ENCODE peak calls at places on chromosomes 6 and 20, in eight cellular contexts. I is WTC11, Z is K562, P is SK-N-SH, H is A549, R is GM12878, F is IMR-90, B is HepG2. L is an unnamed sample.

GRCh38 chr6:139539852-139540251 is 165.4 kb upstream of the CITED2 start:
- DNase-seq in I (peak), Z (no peak), P (peak), H (peak), R (no peak), F (peak), B (peak), L (peak)

GRCh38 chr6:158654498-158654897 is 4.6 kb downstream of the SYTL3 start:
- DNase-seq in I (no peak), Z (no peak), P (peak), H (no peak), R (no peak), F (peak), B (peak), L (no peak)

GRCh38 chr20:53598140-53599038 is 4.8 kb upstream of the ZNF217 start:
- DNase-seq in I (no peak), Z (no peak), P (no peak), H (no peak), R (no peak), F (no peak), B (no peak), L (peak)

GRCh38 chr6:154403803-154404202 is 47.2 kb upstream of the IPCEF1 start:
- DNase-seq in I (no peak), Z (no peak), P (peak), H (no peak), R (no peak), F (peak), B (no peak), L (no peak)

GRCh38 chr20:47574616-47575401 is 73.1 kb downstream of the NCOA3 start:
- DNase-seq in I (no peak), Z (peak), P (peak), H (peak), R (no peak), F (peak), B (no peak), L (no peak)

GRCh38 chr20:4813839-4814695 is 92.4 kb downstream of the PRND start:
- DNase-seq in I (no peak), Z (no peak), P (no peak), H (no peak), R (peak), F (no peak), B (no peak), L (no peak)

GRCh38 chr6:34736838-34737237 is 20.5 kb upstream of the SNRPC start:
- DNase-seq in I (no peak), Z (no peak), P (no peak), H (no peak), R (no peak), F (no peak), B (no peak), L (no peak)

GRCh38 chr20:47360489-47361267 is 4.2 kb upstream of the ZMYND8 start:
- DNase-seq in I (peak), Z (peak), P (peak), H (peak), R (no peak), F (peak), B (peak), L (no peak)

GRCh38 chr20:10665027-10665561 is 8.7 kb downstream of the JAG1 start:
- DNase-seq in I (no peak), Z (no peak), P (no peak), H (no peak), R (no peak), F (peak), B (no peak), L (no peak)

DNA sequence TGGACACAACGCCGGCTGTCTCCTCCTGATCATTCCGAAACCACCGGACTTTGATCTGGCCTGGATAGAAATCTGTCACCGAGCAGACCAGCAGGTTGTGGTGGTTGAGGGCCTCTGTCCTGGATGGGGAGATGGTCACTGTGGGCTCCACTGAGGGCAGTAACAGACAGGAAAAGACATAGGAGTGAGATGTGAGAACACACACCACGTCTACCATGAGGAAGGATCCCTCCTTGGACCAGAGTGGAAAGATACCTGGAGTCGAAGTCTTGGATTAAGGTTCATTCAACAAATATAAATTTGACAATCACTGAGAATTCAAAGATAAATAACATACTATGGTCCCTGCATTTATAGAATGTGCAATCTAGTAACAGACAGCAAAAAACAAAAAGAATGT is 4.4 kb downstream of the HLA-DQB1 start:
- DNase-seq in I (no peak), Z (no peak), P (no peak), H (no peak), R (no peak), F (no peak), B (no peak), L (no peak)
- TF ChIP-seq USF2 in I (no peak), Z (no peak), P (no peak), H (no peak), R (no peak), F (no peak), B (no peak), L (no peak)

DNA sequence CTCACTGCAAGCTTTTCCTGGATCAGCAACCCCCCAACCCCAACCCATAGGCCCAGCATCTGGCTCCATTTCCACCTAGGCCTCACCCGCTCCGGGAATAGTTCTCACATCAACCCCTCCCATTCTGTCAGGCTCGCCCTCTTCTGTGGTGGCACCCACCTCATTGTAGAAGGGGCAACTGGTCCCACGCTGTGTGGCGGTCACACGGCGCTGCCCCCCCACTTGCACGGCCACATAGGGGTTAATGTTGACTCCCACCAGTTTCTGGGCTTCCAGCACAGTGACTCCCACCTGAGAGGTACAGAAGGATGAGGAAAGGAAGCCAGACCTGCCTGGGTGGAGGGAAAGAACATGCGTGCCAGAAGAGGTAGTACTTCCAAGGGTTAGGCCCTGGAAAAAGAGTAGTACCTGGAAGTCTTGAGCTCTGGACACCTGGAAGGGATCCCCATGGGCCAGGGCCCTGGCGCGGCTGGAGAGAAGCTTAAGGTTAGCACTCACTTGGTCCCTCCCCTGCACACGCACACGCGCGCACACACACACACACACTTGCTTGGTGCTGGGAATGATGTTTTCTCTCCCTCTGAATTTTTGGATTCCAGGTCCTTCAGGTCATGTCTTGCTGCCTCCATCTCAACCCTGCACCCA is 12.7 kb upstream of the SPAG4 start:
- DNase-seq in I (no peak), Z (peak), P (no peak), H (no peak), R (no peak), F (no peak), B (no peak), L (no peak)
- TF ChIP-seq USF2 in I (no peak), Z (no peak), P (no peak), H (no peak), R (no peak), F (no peak), B (no peak), L (no peak)

GRCh38 chr6:163825033-163825432 is 410.5 kb downstream of the QKI start:
- DNase-seq in I (no peak), Z (no peak), P (no peak), H (no peak), R (no peak), F (peak), B (no peak), L (no peak)

GRCh38 chr6:163823577-163823976 is 409.1 kb downstream of the QKI start:
- DNase-seq in I (no peak), Z (no peak), P (no peak), H (no peak), R (no peak), F (no peak), B (no peak), L (no peak)

GRCh38 chr6:163820171-163820570 is 405.7 kb downstream of the QKI start:
- DNase-seq in I (no peak), Z (no peak), P (no peak), H (no peak), R (no peak), F (no peak), B (no peak), L (no peak)

GRCh38 chr6:163818719-163819118 is 404.2 kb downstream of the QKI start:
- DNase-seq in I (no peak), Z (no peak), P (no peak), H (no peak), R (no peak), F (no peak), B (no peak), L (no peak)

DNA sequence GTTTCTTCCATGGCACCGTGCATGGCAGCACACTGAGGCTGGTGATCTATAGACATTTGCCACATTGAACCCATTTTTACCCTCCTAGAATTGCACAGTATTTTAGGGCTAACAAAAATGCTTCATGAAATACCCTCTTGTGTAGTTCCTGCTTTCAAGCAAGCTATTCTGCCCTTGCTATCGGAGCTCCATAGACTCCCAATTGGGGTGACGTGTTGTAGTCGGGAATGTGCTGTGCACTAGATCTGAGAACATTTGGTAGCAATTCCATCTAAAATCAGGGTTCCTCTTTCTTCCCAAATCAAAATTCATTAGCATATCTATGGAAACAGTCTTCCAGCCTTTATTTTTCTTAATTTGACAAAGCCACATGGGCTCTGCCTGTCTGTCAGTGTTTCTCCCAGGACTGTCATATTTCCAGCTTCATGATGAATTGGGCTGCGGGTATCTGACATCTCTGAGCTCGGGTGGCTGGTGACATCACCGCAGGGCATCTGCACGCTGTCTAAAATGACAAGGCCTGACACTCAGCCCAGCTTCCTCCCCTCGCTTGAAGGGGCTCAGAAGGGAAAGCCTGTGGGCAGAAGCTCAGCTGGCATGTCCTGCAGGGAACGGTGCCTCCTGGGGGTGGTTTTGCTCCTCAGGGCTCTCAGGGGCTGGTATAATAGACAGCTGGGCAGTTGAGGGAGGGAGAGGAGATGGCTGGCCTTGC is 406.4 kb downstream of the QKI start:
- DNase-seq in I (no peak), Z (no peak), P (peak), H (no peak), R (no peak), F (no peak), B (no peak), L (no peak)
- TF ChIP-seq USF2 in I (no peak), Z (no peak), P (no peak), H (no peak), R (no peak), F (no peak), B (no peak), L (no peak)

GRCh38 chr6:96450082-96450759 is 71.4 kb upstream of the UFL1 start:
- DNase-seq in I (no peak), Z (no peak), P (no peak), H (no peak), R (no peak), F (no peak), B (no peak), L (no peak)
- TF ChIP-seq USF2 in I (no peak), Z (no peak), P (no peak), H (no peak), R (no peak), F (no peak), B (no peak), L (no peak)

L was measured in H1.